ENCODE peak calls at places on chromosomes 5 and 9, in eight cellular contexts. K is retina; F is cardiac fibroblast; Q is iPS-NIHi11; R is fibroblast of pulmonary artery; Y is KBM-7; I is activated CD4-positive, CD25-positive, alpha-beta regulatory T cell treated with anti-CD3 and anti-CD28 coated beads, Interleukin-2, amount 50 U/mL, for 72 hours; D is activated CD4-positive, alpha-beta T cell treated with anti-CD3 and anti-CD28 coated beads for 24 hours. O is an unnamed sample.

GRCh38 chr5:160467555-160468418 is 46.1 kb downstream of the PTTG1 start:
- DNase-seq in Y (peak; percentile 98), F (peak; percentile 57), K (no peak), Q (peak; percentile 45), D (peak; percentile 60), I (peak; percentile 88), R (peak; percentile 84), O (peak; percentile 85)

GRCh38 chr9:96136992-96137665 is 164.8 kb downstream of the HSD17B3 start:
- DNase-seq in K (no peak), F (peak; percentile 75), Y (no peak), D (no peak), I (no peak), R (peak; percentile 51), Q (no peak), O (peak; percentile 84)

GRCh38 chr5:39057745-39058144 is 16.5 kb downstream of the RICTOR start:
- DNase-seq in R (no peak), Y (no peak), F (no peak), I (no peak), Q (no peak), D (no peak), K (no peak), O (no peak)

GRCh38 chr5:83925321-83925877 is 204.7 kb upstream of the HAPLN1 start:
- DNase-seq in I (no peak), Q (no peak), K (no peak), Y (no peak), D (no peak), F (peak; percentile 82), R (peak; percentile 82), O (peak; percentile 91)

GRCh38 chr5:14572384-14572783 is 9.2 kb upstream of the OTULINL start:
- DNase-seq in F (no peak), I (no peak), K (no peak), R (no peak), D (no peak), Y (no peak), Q (no peak), O (no peak)

GRCh38 chr9:84152204-84152603 is 171.6 kb downstream of the RMI1 start:
- DNase-seq in R (peak; percentile 55), F (peak; percentile 49), I (no peak), Y (no peak), Q (no peak), D (no peak), K (no peak), O (no peak)

GRCh38 chr5:82912462-82912861 is 164.7 kb downstream of the TMEM167A start:
- DNase-seq in F (no peak), Y (no peak), D (no peak), Q (no peak), R (no peak), K (no peak), I (no peak), O (no peak)

GRCh38 chr5:42005561-42006153 is 80.6 kb downstream of the FBXO4 start:
- DNase-seq in R (peak; percentile 45), Y (peak; percentile 32), D (no peak), F (peak; percentile 43), Q (peak; percentile 59), I (no peak), K (peak; percentile 6), O (peak; percentile 39)

GRCh38 chr9:126248680-126249079 is 77.9 kb upstream of the MVB12B start:
- DNase-seq in R (peak; percentile 78), F (peak; percentile 66), I (no peak), D (no peak), K (no peak), Y (no peak), Q (no peak), O (peak; percentile 90)

GRCh38 chr5:63408984-63409383 is 553.3 kb downstream of the HTR1A start:
- DNase-seq in K (no peak), R (no peak), Q (no peak), I (no peak), F (no peak), D (no peak), Y (no peak), O (no peak)

GRCh38 chr9:124780060-124780756 is 3.3 kb downstream of the OLFML2A start:
- DNase-seq in D (no peak), Y (no peak), I (no peak), Q (no peak), F (no peak), R (no peak), K (no peak), O (no peak)

GRCh38 chr5:91409304-91409703 is 26.2 kb upstream of the ARRDC3 start:
- DNase-seq in K (no peak), F (no peak), Y (no peak), R (no peak), Q (no peak), I (no peak), D (no peak), O (no peak)

GRCh38 chr5:33939863-33940262 is 3.7 kb downstream of the RXFP3 start:
- DNase-seq in Q (no peak), I (no peak), K (no peak), R (peak; percentile 62), Y (no peak), D (no peak), F (peak; percentile 47), O (no peak)

O was measured in astrocyte of the spinal cord.